ENCODE peak calls at places on chromosomes 12 and 14, in six cellular contexts. S is HCT116, J is H1, F is K562, U is SK-N-SH, R is GM12878. W is an unnamed sample.
A peak's percentile ranks its signal among the peaks of the same experiment; 100 is the strongest.

GRCh38 chr12:106774808-106775524 is 484 bp downstream of the RIC8B start:
- DNase-seq in S (no peak), J (no peak), F (no peak), U (peak; percentile 74), R (no peak), W (no peak)

GRCh38 chr14:37197421-37198272 is at the start of gene MIPOL1:
- DNase-seq in S (peak; percentile 68), J (peak; percentile 83), F (peak; percentile 90), U (peak; percentile 25), R (no peak), W (peak; percentile 18)

GRCh38 chr14:103273847-103274615 is 60.0 kb upstream of the EIF5 start:
- DNase-seq in S (no peak), J (peak; percentile 49), F (no peak), U (peak; percentile 47), R (no peak), W (no peak)

GRCh38 chr12:24034160-24034559 is 84.7 kb upstream of the SOX5 start:
- DNase-seq in S (no peak), J (no peak), F (no peak), U (peak; percentile 41), R (no peak), W (no peak)

GRCh38 chr14:68373124-68373646 is 419.7 kb downstream of the ZFP36L1 start:
- DNase-seq in S (no peak), J (no peak), F (no peak), U (no peak), R (no peak), W (no peak)

GRCh38 chr12:49301759-49302158 is 6.8 kb downstream of the PRPH start:
- DNase-seq in S (no peak), J (no peak), F (peak; percentile 75), U (no peak), R (no peak), W (no peak)

GRCh38 chr14:67221248-67221981 is 19.8 kb upstream of the PALS1 start:
- DNase-seq in S (peak; percentile 6), J (no peak), F (no peak), U (no peak), R (no peak), W (no peak)

GRCh38 chr12:84435682-84436081 is 476.9 kb downstream of the SLC6A15 start:
- DNase-seq in S (no peak), J (no peak), F (no peak), U (no peak), R (no peak), W (no peak)

GRCh38 chr12:100721193-100721592 is 73.4 kb upstream of the ANO4 start:
- DNase-seq in S (no peak), J (no peak), F (no peak), U (no peak), R (no peak), W (no peak)

GRCh38 chr12:107328442-107329133 is 235.2 kb upstream of the CRY1 start:
- DNase-seq in S (no peak), J (no peak), F (no peak), U (no peak), R (no peak), W (no peak)

GRCh38 chr12:70756118-70756517 is 118.9 kb upstream of the PTPRB start:
- DNase-seq in S (no peak), J (no peak), F (peak; percentile 83), U (no peak), R (no peak), W (no peak)

GRCh38 chr12:96985515-96986362 is 78.7 kb downstream of the NEDD1 start:
- DNase-seq in S (peak; percentile 6), J (peak; percentile 82), F (peak; percentile 37), U (no peak), R (no peak), W (peak; percentile 18)

GRCh38 chr14:71933026-71933587 is 878 bp downstream of the RGS6 start:
- DNase-seq in S (no peak), J (peak; percentile 48), F (no peak), U (no peak), R (no peak), W (no peak)

GRCh38 chr14:100077441-100077840 is 12.2 kb downstream of the EVL start:
- DNase-seq in S (no peak), J (no peak), F (no peak), U (no peak), R (no peak), W (no peak)

DNA sequence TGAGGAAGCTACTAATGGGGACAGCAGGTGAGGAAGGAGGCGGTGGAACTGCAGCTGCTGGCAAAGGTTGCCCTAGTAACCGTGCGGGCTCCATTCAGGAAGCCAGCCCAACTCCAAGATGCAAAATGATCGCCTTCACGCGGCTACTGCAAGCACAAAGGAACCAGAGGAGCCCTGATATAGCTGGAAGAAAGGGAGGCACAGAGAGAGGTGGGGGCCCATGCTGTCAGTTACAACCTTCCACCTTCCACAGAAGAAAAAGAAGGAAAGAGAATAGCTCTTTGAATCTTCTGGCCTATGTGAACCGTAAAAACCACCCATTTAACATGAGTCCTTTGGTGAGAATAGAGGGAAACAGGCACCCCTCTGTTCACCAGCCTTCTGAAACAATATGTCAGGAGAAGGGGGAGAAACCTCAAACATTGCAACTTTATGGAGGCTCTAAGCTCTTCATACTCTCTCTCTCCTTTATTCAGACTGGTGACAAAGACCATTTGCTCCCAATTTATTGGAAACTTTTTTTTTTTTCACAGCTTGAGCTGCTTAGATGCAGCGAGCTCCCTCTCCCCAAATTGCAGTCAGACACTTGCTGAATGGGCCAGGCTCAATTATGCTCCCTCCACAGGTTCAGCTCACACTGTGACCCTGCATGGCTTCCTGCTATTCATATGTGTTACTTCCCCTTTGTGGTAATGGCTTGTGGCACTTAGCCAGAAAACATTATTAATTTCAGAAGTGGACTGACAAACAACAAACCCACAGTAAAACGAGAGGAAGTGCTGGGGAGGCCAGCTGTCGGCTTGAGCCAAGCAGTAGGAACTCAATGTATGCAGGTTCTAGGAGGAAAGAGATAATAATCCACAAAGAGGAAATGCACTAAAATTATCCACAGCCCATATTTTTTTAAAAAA is 6.2 kb downstream of the DUSP6 start:
- DNase-seq in S (peak; percentile 61), J (peak; percentile 75), F (peak; percentile 76), U (peak; percentile 51), R (peak; percentile 88), W (peak; percentile 75)
- TF ChIP-seq YY1 in S (no peak), J (peak; percentile 62), F (peak; percentile 17), U (no peak), R (peak; percentile 55), W (no peak)

GRCh38 chr12:5348057-5348456 is 83.9 kb upstream of the NTF3 start:
- DNase-seq in S (no peak), J (no peak), F (no peak), U (no peak), R (no peak), W (no peak)

GRCh38 chr12:5345534-5345933 is 86.4 kb upstream of the NTF3 start:
- DNase-seq in S (no peak), J (no peak), F (no peak), U (no peak), R (no peak), W (no peak)

GRCh38 chr12:5344131-5344530 is 87.8 kb upstream of the NTF3 start:
- DNase-seq in S (no peak), J (no peak), F (no peak), U (no peak), R (no peak), W (no peak)

GRCh38 chr12:5348491-5348890 is 83.4 kb upstream of the NTF3 start:
- DNase-seq in S (no peak), J (no peak), F (peak; percentile 5), U (peak; percentile 12), R (no peak), W (no peak)

GRCh38 chr12:5343711-5344110 is 88.2 kb upstream of the NTF3 start:
- DNase-seq in S (no peak), J (no peak), F (no peak), U (no peak), R (no peak), W (no peak)
- TF ChIP-seq YY1 in S (no peak), J (no peak), F (no peak), U (no peak), R (no peak), W (no peak)

DNA sequence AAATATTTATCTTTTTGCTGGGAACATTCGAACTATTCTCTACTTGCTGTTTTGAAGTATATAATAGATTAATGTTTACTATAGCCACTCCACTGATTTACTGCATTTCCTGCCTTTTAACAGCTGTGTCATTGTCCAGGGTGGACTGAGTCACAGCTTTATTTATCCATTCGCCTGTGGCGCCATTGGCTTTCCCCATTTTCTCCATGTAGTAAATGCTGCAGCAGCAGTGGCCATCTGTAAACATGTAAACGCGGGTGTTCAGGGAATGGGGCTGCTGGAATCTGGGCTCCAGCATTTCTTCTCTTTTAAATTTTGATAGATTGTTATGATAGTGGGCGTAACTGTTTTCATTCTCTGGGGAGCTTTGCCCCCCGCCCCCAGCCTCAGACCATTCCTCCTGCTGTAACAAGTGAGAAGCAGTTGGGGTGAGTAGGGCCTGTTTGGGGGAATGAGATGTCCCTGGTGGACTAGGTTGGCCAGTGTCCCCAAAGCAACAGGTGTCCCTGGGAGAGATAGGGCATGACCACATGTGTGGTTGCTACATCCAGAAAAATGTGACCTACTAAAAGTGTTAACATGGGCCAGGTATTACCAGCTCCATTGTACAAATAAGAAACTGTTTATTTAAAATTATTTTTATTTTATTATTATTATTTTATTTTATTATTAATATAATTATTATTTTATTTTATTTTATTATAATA is 32.9 kb downstream of the RIN3 start:
- DNase-seq in S (no peak), J (no peak), F (no peak), U (peak; percentile 39), R (no peak), W (no peak)
- TF ChIP-seq YY1 in S (no peak), J (no peak), F (no peak), U (no peak), R (no peak), W (no peak)

DNA sequence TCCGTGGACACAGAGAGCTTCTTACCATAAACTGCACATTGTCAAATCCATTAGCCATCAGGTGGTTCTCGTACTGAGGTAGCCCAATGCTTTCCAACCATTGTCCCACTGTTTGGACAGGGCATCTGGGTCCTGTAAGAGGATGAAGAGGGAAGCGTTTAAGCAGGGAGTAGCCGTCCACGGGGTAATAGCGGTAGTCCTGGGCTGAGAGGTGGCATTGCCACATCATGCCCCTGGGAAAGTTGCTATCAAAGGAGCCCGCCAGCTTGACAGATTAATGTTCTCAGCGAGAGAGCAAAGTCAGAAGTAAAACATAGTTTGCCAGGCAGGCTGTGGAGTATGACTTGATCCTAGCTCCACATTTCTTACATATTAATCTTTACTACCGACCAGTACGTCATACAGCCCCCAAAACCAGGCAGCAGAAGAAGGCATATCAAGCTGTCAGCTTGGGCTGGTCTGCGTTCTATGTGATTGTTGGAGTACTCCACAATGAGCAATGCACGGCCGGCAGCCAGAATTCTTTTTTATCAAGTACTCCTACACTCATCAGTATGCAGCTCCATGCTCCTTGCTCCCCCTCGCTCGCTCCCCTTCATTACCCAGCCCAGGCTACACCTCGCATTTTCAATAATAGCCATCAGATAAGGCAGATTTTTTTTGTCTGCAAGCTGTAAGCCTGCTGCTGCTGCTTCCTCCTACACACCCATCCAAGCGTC is 493.1 kb upstream of the GARIN6 start:
- DNase-seq in S (no peak), J (peak; percentile 49), F (no peak), U (no peak), R (no peak), W (no peak)
- TF ChIP-seq YY1 in S (no peak), J (no peak), F (no peak), U (no peak), R (no peak), W (no peak)

GRCh38 chr12:34294137-34294536 is 271.8 kb downstream of the ALG10 start:
- DNase-seq in S (no peak), J (no peak), F (no peak), U (no peak), R (no peak), W (no peak)
- TF ChIP-seq YY1 in S (no peak), J (no peak), F (no peak), U (no peak), R (no peak), W (no peak)

W was measured in NT2/D1.